ENCODE peak calls at places on chromosomes 12 and 14, in four cellular contexts. T is OCI-LY7, P is neural progenitor cell, A is GM23338. E is an unnamed sample.

GRCh38 chr12:1297206-1297605 is 297.2 kb downstream of the FBXL14 start:
- DNase-seq in T (no peak), P (no peak), A (no peak), E (no peak)

GRCh38 chr14:85252011-85252410 is 277.9 kb upstream of the FLRT2 start:
- DNase-seq in T (no peak), P (no peak), A (no peak), E (no peak)

GRCh38 chr14:72476657-72477499 is 417.0 kb downstream of the DPF3 start:
- DNase-seq in T (peak), P (no peak), A (peak), E (peak)

GRCh38 chr12:9971158-9971557 is at the start of gene CLEC12A:
- DNase-seq in T (no peak), P (no peak), A (no peak), E (no peak)

GRCh38 chr14:23430733-23431105 is 4.7 kb downstream of the MYH7 start:
- DNase-seq in T (no peak), P (peak), A (no peak), E (no peak)

GRCh38 chr14:89237923-89238529 is 179.0 kb downstream of the FOXN3 start:
- DNase-seq in T (no peak), P (peak), A (peak), E (no peak)

GRCh38 chr14:38357557-38357956 is 101.7 kb upstream of the CLEC14A start:
- DNase-seq in T (no peak), P (no peak), A (no peak), E (no peak)

GRCh38 chr14:100234511-100234910 is 4.4 kb upstream of the YY1 start:
- DNase-seq in T (no peak), P (no peak), A (no peak), E (no peak)

GRCh38 chr14:75088566-75089373 is 19.3 kb downstream of the ZC2HC1C start:
- DNase-seq in T (peak), P (peak), A (peak), E (peak)

GRCh38 chr14:23910081-23910875 is 43.3 kb upstream of the DHRS4 start:
- DNase-seq in T (peak), P (peak), A (peak), E (peak)

DNA sequence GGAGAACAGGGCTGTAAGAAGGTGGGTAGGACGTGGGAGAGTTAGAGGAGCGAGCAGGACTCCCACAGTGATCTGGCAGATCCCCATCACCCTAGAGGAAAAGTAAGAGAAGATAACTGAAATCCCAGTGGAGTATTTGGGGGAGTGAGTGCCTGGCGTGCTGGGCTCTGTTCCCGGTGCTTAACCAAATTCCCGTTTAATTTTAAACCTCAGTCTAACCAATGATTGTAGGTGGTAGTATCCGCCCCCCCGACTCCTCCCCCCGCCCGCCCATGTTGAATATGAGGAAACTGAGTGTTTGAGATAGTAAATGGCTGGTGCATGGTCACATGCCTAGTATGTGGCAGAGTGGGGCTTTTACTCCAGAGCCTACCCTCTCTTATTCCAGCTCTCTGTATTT is 1.2 kb downstream of the TARBP2 start:
- DNase-seq in T (no peak), P (no peak), A (no peak), E (no peak)
- H2AFZ ChIP-seq in T (no peak), P (no peak), A (no peak), E (no peak)

GRCh38 chr14:80055226-80055625 is 156.1 kb downstream of the DIO2 start:
- DNase-seq in T (no peak), P (no peak), A (no peak), E (no peak)
- H2AFZ ChIP-seq in T (no peak), P (no peak), A (no peak), E (no peak)

GRCh38 chr14:103847954-103848719 is 762 bp upstream of the PPP1R13B start:
- DNase-seq in T (no peak), P (peak), A (peak), E (no peak)

GRCh38 chr14:103846569-103847438 is 571 bp downstream of the PPP1R13B start:
- DNase-seq in T (peak), P (peak), A (peak), E (no peak)

GRCh38 chr14:103849151-103850013 is 2.0 kb upstream of the PPP1R13B start:
- DNase-seq in T (no peak), P (no peak), A (no peak), E (no peak)

GRCh38 chr14:103847439-103847953 is at the start of gene PPP1R13B:
- DNase-seq in T (peak), P (peak), A (peak), E (peak)

DNA sequence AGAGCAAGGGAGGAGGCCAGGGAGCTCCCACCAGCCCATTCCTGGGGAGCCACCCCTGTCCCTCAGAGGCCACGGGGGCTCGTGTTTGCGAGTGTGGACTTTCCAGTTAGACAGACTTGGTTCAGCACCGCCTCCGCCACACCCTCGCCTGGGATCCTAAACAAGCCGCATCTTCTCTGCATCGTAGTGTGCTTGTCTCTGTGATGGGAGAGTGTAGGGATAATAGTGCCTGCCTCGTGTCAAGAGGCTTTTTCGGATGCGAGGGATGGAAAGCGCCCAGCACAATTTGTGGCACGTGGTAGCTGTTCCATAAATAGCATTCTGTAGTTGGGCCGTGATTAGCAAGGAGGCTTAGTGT is 1.3 kb upstream of the PPP1R13B start:
- DNase-seq in T (no peak), P (no peak), A (no peak), E (no peak)
- H2AFZ ChIP-seq in T (no peak), P (no peak), A (peak), E (no peak)

DNA sequence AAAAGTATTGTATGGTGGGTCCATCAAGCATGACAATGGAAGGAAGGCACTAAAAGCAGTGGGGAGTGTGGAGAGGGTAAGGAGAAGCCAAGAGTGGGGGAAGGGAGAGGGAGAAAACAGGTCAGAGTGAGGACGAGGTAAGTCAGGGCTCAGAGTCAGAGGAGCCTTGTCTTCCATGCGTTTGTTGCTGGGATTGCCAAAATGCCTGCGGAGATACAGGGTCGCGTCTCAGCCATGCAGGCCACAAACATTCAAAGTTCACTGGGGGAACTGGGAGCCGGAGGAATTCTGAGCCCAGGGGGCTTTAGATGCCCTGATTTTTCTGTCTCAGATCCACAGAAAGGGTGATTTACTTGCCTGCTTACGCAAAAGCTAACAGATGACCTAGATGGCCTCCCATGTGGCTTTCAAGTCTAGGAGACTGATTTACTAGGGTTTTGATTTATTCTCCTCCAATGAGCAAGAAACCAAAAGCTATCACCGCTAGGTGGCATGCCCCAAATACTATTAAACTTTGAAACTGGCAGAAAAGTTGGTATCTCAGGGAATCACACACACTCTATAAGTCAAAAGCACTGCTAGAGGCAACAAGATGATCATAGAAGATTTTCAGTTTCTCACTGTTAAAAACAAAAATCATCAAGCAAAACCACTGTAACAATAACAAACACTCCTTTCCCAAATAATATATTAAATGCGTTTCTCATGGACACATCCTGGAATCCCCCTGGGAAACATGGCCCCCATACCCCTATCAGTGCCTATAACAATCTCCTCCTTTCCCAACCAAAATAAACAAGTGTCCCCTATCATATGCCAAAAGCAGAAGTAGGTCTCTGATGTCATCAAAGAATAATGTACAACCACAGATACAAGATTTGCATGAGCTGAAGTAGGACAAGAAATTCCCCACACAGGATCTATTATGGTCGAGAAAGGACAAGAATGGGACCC is 26.6 kb upstream of the MDM1 start:
- DNase-seq in T (peak), P (peak), A (peak), E (peak)
- H2AFZ ChIP-seq in T (no peak), P (peak), A (peak), E (no peak)

GRCh38 chr14:103869406-103870143 is 22.2 kb upstream of the PPP1R13B start:
- DNase-seq in T (no peak), P (no peak), A (no peak), E (no peak)
- H2AFZ ChIP-seq in T (no peak), P (peak), A (peak), E (no peak)

DNA sequence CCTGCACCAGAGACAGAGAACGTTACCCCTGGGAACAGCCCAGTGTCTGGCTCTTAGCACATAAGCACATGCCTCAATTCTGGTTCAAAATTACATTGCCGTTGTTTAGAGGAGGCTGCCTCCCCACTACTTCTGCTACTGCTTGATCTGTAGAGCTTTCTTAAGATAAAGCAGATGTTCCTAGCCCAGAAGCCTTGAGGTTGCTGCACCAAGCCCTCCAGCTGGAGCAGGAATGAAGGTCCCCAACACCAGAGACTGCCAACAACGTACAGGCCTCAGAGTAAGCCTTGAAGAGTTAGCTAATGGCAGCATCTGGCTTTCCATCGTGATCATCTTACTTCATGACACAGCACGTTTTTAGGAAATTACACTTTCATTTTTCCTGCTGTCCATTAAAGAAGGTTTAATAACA is 34.7 kb upstream of the AMIGO2 start:
- DNase-seq in T (no peak), P (no peak), A (no peak), E (no peak)
- H2AFZ ChIP-seq in T (no peak), P (no peak), A (no peak), E (peak)

E was measured in DND-41.